ENCODE peak calls at places on chromosomes 1 and 21, in four cellular contexts. One of them, this sample, is unnamed.

GRCh38 chr1:198291924-198292323 is 135.1 kb downstream of the NEK7 start:
- DNase-seq in heart right ventricle: no peak
- DNase-seq in CD8-positive, alpha-beta T cell: no peak
- DNase-seq in heart left ventricle: no peak
- DNase-seq in this sample: no peak

GRCh38 chr1:183873642-183874041 is 68.7 kb downstream of the RGL1 start:
- DNase-seq in heart right ventricle: no peak
- DNase-seq in heart left ventricle: no peak
- DNase-seq in CD8-positive, alpha-beta T cell: no peak
- DNase-seq in this sample: no peak

GRCh38 chr21:35587841-35588390 is 472.4 kb downstream of the SETD4 start:
- DNase-seq in heart right ventricle: no peak
- DNase-seq in CD8-positive, alpha-beta T cell: no peak
- DNase-seq in heart left ventricle: no peak
- DNase-seq in this sample: no peak

GRCh38 chr21:45550552-45551210 is 8.4 kb upstream of the SLC19A1 start:
- DNase-seq in heart right ventricle: no peak
- DNase-seq in CD8-positive, alpha-beta T cell: no peak
- DNase-seq in heart left ventricle: peak; percentile 64
- DNase-seq in this sample: no peak

GRCh38 chr1:24903560-24903954 is 26.5 kb downstream of the RUNX3 start:
- DNase-seq in heart right ventricle: no peak
- DNase-seq in CD8-positive, alpha-beta T cell: no peak
- DNase-seq in heart left ventricle: no peak
- DNase-seq in this sample: no peak

GRCh38 chr21:43027846-43028731 is 47.5 kb downstream of the CBS start:
- DNase-seq in CD8-positive, alpha-beta T cell: no peak
- DNase-seq in heart left ventricle: no peak
- DNase-seq in heart right ventricle: no peak
- DNase-seq in this sample: no peak

GRCh38 chr1:6521502-6521901 is 30.0 kb upstream of the PLEKHG5 start:
- DNase-seq in CD8-positive, alpha-beta T cell: no peak
- DNase-seq in heart left ventricle: peak; percentile 2
- DNase-seq in heart right ventricle: no peak
- DNase-seq in this sample: peak; percentile 62

GRCh38 chr1:99943238-99943794 is 26.5 kb upstream of the SLC35A3 start:
- DNase-seq in heart right ventricle: no peak
- DNase-seq in CD8-positive, alpha-beta T cell: no peak
- DNase-seq in heart left ventricle: no peak
- DNase-seq in this sample: peak; percentile 44

GRCh38 chr1:51908499-51908898 is 30.0 kb upstream of the NRDC start:
- DNase-seq in heart right ventricle: no peak
- DNase-seq in heart left ventricle: no peak
- DNase-seq in CD8-positive, alpha-beta T cell: no peak
- DNase-seq in this sample: no peak

GRCh38 chr1:221309711-221310110 is 430.5 kb downstream of the HLX start:
- DNase-seq in heart right ventricle: no peak
- DNase-seq in CD8-positive, alpha-beta T cell: no peak
- DNase-seq in heart left ventricle: no peak
- DNase-seq in this sample: no peak

GRCh38 chr1:59076612-59077011 is 220.3 kb upstream of the FGGY start:
- DNase-seq in heart right ventricle: no peak
- DNase-seq in CD8-positive, alpha-beta T cell: no peak
- DNase-seq in heart left ventricle: no peak
- DNase-seq in this sample: peak; percentile 34

GRCh38 chr1:3174487-3175247 is 105.7 kb downstream of the PRDM16 start:
- DNase-seq in heart right ventricle: peak; percentile 75
- DNase-seq in CD8-positive, alpha-beta T cell: no peak
- DNase-seq in heart left ventricle: peak; percentile 80
- DNase-seq in this sample: peak; percentile 54

GRCh38 chr1:223628233-223628632 is 37.3 kb downstream of the CAPN8 start:
- DNase-seq in heart right ventricle: peak; percentile 28
- DNase-seq in heart left ventricle: no peak
- DNase-seq in CD8-positive, alpha-beta T cell: peak; percentile 50
- DNase-seq in this sample: peak; percentile 21

GRCh38 chr21:29078884-29079765 is 5.7 kb upstream of the CCT8 start:
- DNase-seq in heart right ventricle: no peak
- DNase-seq in CD8-positive, alpha-beta T cell: peak; percentile 69
- DNase-seq in heart left ventricle: no peak
- DNase-seq in this sample: no peak

GRCh38 chr1:245168090-245168489 is 13.3 kb downstream of the KIF26B start:
- DNase-seq in CD8-positive, alpha-beta T cell: no peak
- DNase-seq in heart left ventricle: peak; percentile 82
- DNase-seq in heart right ventricle: peak; percentile 46
- DNase-seq in this sample: no peak

GRCh38 chr21:46171585-46171984 is 12.7 kb downstream of the SPATC1L start:
- DNase-seq in CD8-positive, alpha-beta T cell: no peak
- DNase-seq in heart left ventricle: no peak
- DNase-seq in heart right ventricle: no peak
- DNase-seq in this sample: no peak

GRCh38 chr21:45809421-45809820 is 165.9 kb downstream of the PCBP3 start:
- DNase-seq in CD8-positive, alpha-beta T cell: peak; percentile 25
- DNase-seq in heart right ventricle: no peak
- DNase-seq in heart left ventricle: no peak
- DNase-seq in this sample: no peak

GRCh38 chr21:27045281-27045985 is 78.5 kb upstream of the ADAMTS5 start:
- DNase-seq in heart right ventricle: no peak
- DNase-seq in CD8-positive, alpha-beta T cell: no peak
- DNase-seq in heart left ventricle: no peak
- DNase-seq in this sample: peak; percentile 8

GRCh38 chr1:78006491-78006890 is 1.8 kb downstream of the DNAJB4 start:
- DNase-seq in heart left ventricle: no peak
- DNase-seq in CD8-positive, alpha-beta T cell: no peak
- DNase-seq in heart right ventricle: no peak
- DNase-seq in this sample: no peak

GRCh38 chr1:16614361-16615252 is 1.2 kb upstream of the NBPF1 start:
- DNase-seq in heart left ventricle: peak; percentile 58
- DNase-seq in CD8-positive, alpha-beta T cell: peak; percentile 52
- DNase-seq in heart right ventricle: no peak
- DNase-seq in this sample: no peak

GRCh38 chr1:2982615-2983318 is 38.5 kb upstream of the ACTRT2 start:
- DNase-seq in heart right ventricle: no peak
- DNase-seq in heart left ventricle: peak; percentile 58
- DNase-seq in CD8-positive, alpha-beta T cell: no peak
- DNase-seq in this sample: no peak

GRCh38 chr1:6962390-6962955 is 177.2 kb downstream of the CAMTA1 start:
- DNase-seq in heart right ventricle: peak; percentile 52
- DNase-seq in heart left ventricle: no peak
- DNase-seq in CD8-positive, alpha-beta T cell: no peak
- DNase-seq in this sample: peak; percentile 50

GRCh38 chr1:217272385-217272784 is 358.5 kb downstream of the GPATCH2 start:
- DNase-seq in heart right ventricle: no peak
- DNase-seq in CD8-positive, alpha-beta T cell: no peak
- DNase-seq in heart left ventricle: no peak
- DNase-seq in this sample: peak; percentile 30

GRCh38 chr1:66711420-66711819 is 40.8 kb upstream of the DYNLT5 start:
- DNase-seq in heart right ventricle: no peak
- DNase-seq in CD8-positive, alpha-beta T cell: no peak
- DNase-seq in heart left ventricle: no peak
- DNase-seq in this sample: peak; percentile 13

GRCh38 chr1:55958498-55958897 is 620.9 kb downstream of the PLPP3 start:
- DNase-seq in heart left ventricle: no peak
- DNase-seq in heart right ventricle: no peak
- DNase-seq in CD8-positive, alpha-beta T cell: no peak
- DNase-seq in this sample: no peak

GRCh38 chr1:204503122-204503912 is 8.7 kb upstream of the PIK3C2B start:
- DNase-seq in heart right ventricle: no peak
- DNase-seq in heart left ventricle: no peak
- DNase-seq in CD8-positive, alpha-beta T cell: no peak
- DNase-seq in this sample: peak; percentile 71

GRCh38 chr1:166169182-166169581 is 2.4 kb upstream of the FAM78B start:
- DNase-seq in heart left ventricle: no peak
- DNase-seq in heart right ventricle: no peak
- DNase-seq in CD8-positive, alpha-beta T cell: no peak
- DNase-seq in this sample: no peak

GRCh38 chr1:54361342-54361741 is 44.9 kb downstream of the SSBP3 start:
- DNase-seq in CD8-positive, alpha-beta T cell: no peak
- DNase-seq in heart left ventricle: no peak
- DNase-seq in heart right ventricle: no peak
- DNase-seq in this sample: no peak

GRCh38 chr1:30763654-30764248 is 6.2 kb upstream of the LAPTM5 start:
- DNase-seq in heart left ventricle: no peak
- DNase-seq in CD8-positive, alpha-beta T cell: no peak
- DNase-seq in heart right ventricle: no peak
- DNase-seq in this sample: no peak

GRCh38 chr1:180501865-180502360 is 464 bp downstream of the ACBD6 start:
- DNase-seq in CD8-positive, alpha-beta T cell: no peak
- DNase-seq in heart right ventricle: no peak
- DNase-seq in heart left ventricle: no peak
- DNase-seq in this sample: peak; percentile 61

GRCh38 chr1:60281360-60281932 is 207.9 kb upstream of the C1orf87 start:
- DNase-seq in heart right ventricle: peak; percentile 22
- DNase-seq in CD8-positive, alpha-beta T cell: no peak
- DNase-seq in heart left ventricle: no peak
- DNase-seq in this sample: peak; percentile 87

GRCh38 chr1:50605186-50605875 is 182.1 kb upstream of the DMRTA2 start:
- DNase-seq in heart left ventricle: no peak
- DNase-seq in CD8-positive, alpha-beta T cell: no peak
- DNase-seq in heart right ventricle: no peak
- DNase-seq in this sample: peak; percentile 59
- TF ChIP-seq CTCF in heart left ventricle: no peak
- TF ChIP-seq CTCF in CD8-positive, alpha-beta T cell: no peak
- TF ChIP-seq CTCF in heart right ventricle: no peak
- TF ChIP-seq CTCF in this sample: peak; percentile 59

DNA sequence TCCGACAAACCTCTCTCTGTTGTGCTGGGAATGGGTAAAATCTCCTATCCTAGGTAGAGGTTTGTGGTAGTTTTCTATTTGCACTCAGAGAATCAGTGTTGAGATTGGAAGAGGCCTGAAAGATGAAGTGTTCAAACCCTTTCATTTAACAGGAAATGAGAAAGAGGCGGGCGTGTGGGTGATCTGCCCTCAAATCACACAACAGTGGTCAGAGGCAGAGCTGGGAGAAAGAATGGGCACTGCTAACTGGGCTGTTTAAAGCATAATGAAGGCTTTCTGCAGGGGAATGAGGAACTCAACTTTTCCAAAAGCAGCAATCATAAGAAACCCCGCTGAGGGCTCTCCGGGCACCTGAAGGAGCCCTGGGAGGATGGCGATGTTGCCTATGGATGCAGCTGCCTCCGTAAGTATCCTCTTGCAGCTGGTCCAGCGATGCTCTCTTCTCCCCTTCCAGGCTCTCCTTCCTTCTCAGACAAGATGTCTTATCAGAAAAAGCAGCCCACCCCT is 1.0 kb downstream of the LORICRIN start:
- DNase-seq in CD8-positive, alpha-beta T cell: peak; percentile 56
- DNase-seq in heart left ventricle: no peak
- DNase-seq in heart right ventricle: no peak
- DNase-seq in this sample: peak; percentile 3
- H3K4me3 ChIP-seq in CD8-positive, alpha-beta T cell: no peak overlapping the region
- H3K4me3 ChIP-seq in heart left ventricle: peak overlapping the region; percentile 47
- H3K4me3 ChIP-seq in heart right ventricle: peak overlapping the region; percentile 54
- H3K4me3 ChIP-seq in this sample: no peak overlapping the region

GRCh38 chr1:203250936-203251335 is 21.5 kb upstream of the CHIT1 start:
- DNase-seq in heart right ventricle: no peak
- DNase-seq in CD8-positive, alpha-beta T cell: no peak
- DNase-seq in heart left ventricle: no peak
- DNase-seq in this sample: peak; percentile 92
- H3K27me3 ChIP-seq in heart right ventricle: no peaks in the 10 kb centered on the region
- H3K27me3 ChIP-seq in CD8-positive, alpha-beta T cell: no peaks in the 10 kb centered on the region
- H3K27me3 ChIP-seq in heart left ventricle: no peaks in the 10 kb centered on the region
- H3K27me3 ChIP-seq in this sample: no peaks in the 10 kb centered on the region

DNA sequence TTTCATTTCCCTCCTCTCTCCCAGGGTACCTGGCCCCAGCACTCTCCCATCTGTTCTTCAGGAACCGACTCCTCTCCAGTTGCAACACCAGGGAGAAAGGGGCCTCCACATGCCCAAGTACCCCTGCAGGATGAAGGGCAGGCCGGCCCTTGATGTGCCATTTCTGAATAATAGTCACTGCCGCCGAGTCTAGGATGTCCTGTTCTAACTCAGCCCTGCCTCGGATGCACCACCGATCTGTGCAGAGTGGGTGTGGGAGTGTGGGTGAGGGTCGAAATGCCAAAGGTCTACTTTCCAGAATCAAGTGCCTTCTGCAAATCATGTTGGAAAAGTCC is 25.4 kb upstream of the SPSB1 start:
- DNase-seq in CD8-positive, alpha-beta T cell: no peak
- DNase-seq in heart left ventricle: no peak
- DNase-seq in heart right ventricle: no peak
- DNase-seq in this sample: no peak
- TF ChIP-seq CTCF in CD8-positive, alpha-beta T cell: no peak
- TF ChIP-seq CTCF in heart left ventricle: no peak
- TF ChIP-seq CTCF in heart right ventricle: no peak
- TF ChIP-seq CTCF in this sample: no peak